ENCODE peak calls at places on chromosomes 13 and 19, in four cellular contexts. One of them, this sample, is unnamed.

GRCh38 chr19:58335630-58336029 is 8.8 kb downstream of the ZSCAN22 start:
- DNase-seq in WTC11: no peak
- DNase-seq in A549: no peak
- DNase-seq in K562: no peak
- DNase-seq in this sample: no peak

GRCh38 chr13:76210262-76210661 is 574.1 kb downstream of the LMO7 start:
- DNase-seq in WTC11: no peak
- DNase-seq in A549: no peak
- DNase-seq in K562: no peak
- DNase-seq in this sample: no peak

GRCh38 chr13:38819053-38819452 is 132.2 kb downstream of the FREM2 start:
- DNase-seq in WTC11: no peak
- DNase-seq in A549: no peak
- DNase-seq in K562: no peak
- DNase-seq in this sample: no peak

GRCh38 chr13:24306632-24307031 is 2.7 kb upstream of the C1QTNF9 start:
- DNase-seq in WTC11: no peak
- DNase-seq in A549: no peak
- DNase-seq in K562: no peak
- DNase-seq in this sample: peak

GRCh38 chr19:4575267-4575793 is 15.8 kb upstream of the SEMA6B start:
- DNase-seq in WTC11: peak
- DNase-seq in A549: peak
- DNase-seq in K562: peak
- DNase-seq in this sample: peak

GRCh38 chr19:46431824-46432223 is 3.1 kb upstream of the PNMA8C start:
- DNase-seq in WTC11: peak
- DNase-seq in A549: peak
- DNase-seq in K562: peak
- DNase-seq in this sample: no peak

GRCh38 chr19:19820774-19821315 is 705 bp downstream of the ZNF506 start:
- DNase-seq in WTC11: no peak
- DNase-seq in A549: no peak
- DNase-seq in K562: no peak
- DNase-seq in this sample: no peak

GRCh38 chr13:100209857-100210580 is 121.1 kb downstream of the PCCA start:
- DNase-seq in WTC11: no peak
- DNase-seq in A549: no peak
- DNase-seq in K562: no peak
- DNase-seq in this sample: no peak

GRCh38 chr13:100879255-100879654 is 204.7 kb upstream of the TMTC4 start:
- DNase-seq in WTC11: no peak
- DNase-seq in A549: no peak
- DNase-seq in K562: no peak
- DNase-seq in this sample: no peak

GRCh38 chr13:79767126-79767525 is 286.2 kb downstream of the NDFIP2 start:
- DNase-seq in WTC11: no peak
- DNase-seq in A549: no peak
- DNase-seq in K562: no peak
- DNase-seq in this sample: no peak

GRCh38 chr13:70817571-70817970 is 709.3 kb upstream of the KLHL1 start:
- DNase-seq in WTC11: no peak
- DNase-seq in A549: no peak
- DNase-seq in K562: no peak
- DNase-seq in this sample: no peak

GRCh38 chr19:43723588-43723987 is 7.7 kb downstream of the IRGC start:
- DNase-seq in WTC11: no peak
- DNase-seq in A549: peak
- DNase-seq in K562: no peak
- DNase-seq in this sample: no peak

GRCh38 chr13:92187378-92187989 is 789.1 kb downstream of the GPC5 start:
- DNase-seq in WTC11: peak
- DNase-seq in A549: peak
- DNase-seq in K562: peak
- DNase-seq in this sample: peak

GRCh38 chr19:44879309-44880065 is 11.6 kb upstream of the TOMM40 start:
- DNase-seq in WTC11: peak
- DNase-seq in A549: no peak
- DNase-seq in K562: no peak
- DNase-seq in this sample: no peak

GRCh38 chr19:11598103-11598483 is 810 bp downstream of the ZNF627 start:
- DNase-seq in WTC11: no peak
- DNase-seq in A549: no peak
- DNase-seq in K562: no peak
- DNase-seq in this sample: no peak

GRCh38 chr19:14114854-14115253 is 2.7 kb downstream of the PRKACA start:
- DNase-seq in WTC11: peak
- DNase-seq in A549: peak
- DNase-seq in K562: peak
- DNase-seq in this sample: no peak

GRCh38 chr13:35994131-35994966 is 136.8 kb downstream of the DCLK1 start:
- DNase-seq in WTC11: no peak
- DNase-seq in A549: no peak
- DNase-seq in K562: no peak
- DNase-seq in this sample: no peak

GRCh38 chr13:20424959-20425358 is 100.7 kb downstream of the CRYL1 start:
- DNase-seq in WTC11: no peak
- DNase-seq in A549: no peak
- DNase-seq in K562: no peak
- DNase-seq in this sample: no peak

GRCh38 chr13:44044544-44045178 is 165.0 kb downstream of the LACC1 start:
- DNase-seq in WTC11: no peak
- DNase-seq in A549: peak
- DNase-seq in K562: no peak
- DNase-seq in this sample: no peak

GRCh38 chr13:50521191-50521590 is 322.3 kb downstream of the DLEU7 start:
- DNase-seq in WTC11: no peak
- DNase-seq in A549: no peak
- DNase-seq in K562: no peak
- DNase-seq in this sample: no peak

GRCh38 chr19:37763488-37763887 is 15.9 kb downstream of the ZNF573 start:
- DNase-seq in WTC11: no peak
- DNase-seq in A549: no peak
- DNase-seq in K562: no peak
- DNase-seq in this sample: no peak

GRCh38 chr19:35784401-35785086 is 9.2 kb downstream of the ARHGAP33 start:
- DNase-seq in WTC11: peak
- DNase-seq in A549: no peak
- DNase-seq in K562: no peak
- DNase-seq in this sample: no peak

GRCh38 chr13:21583496-21583895 is 20.5 kb downstream of the MICU2 start:
- DNase-seq in WTC11: peak
- DNase-seq in A549: no peak
- DNase-seq in K562: no peak
- DNase-seq in this sample: peak

GRCh38 chr13:77729502-77730221 is 32.2 kb downstream of the SLAIN1 start:
- DNase-seq in WTC11: no peak
- DNase-seq in A549: no peak
- DNase-seq in K562: no peak
- DNase-seq in this sample: no peak

GRCh38 chr13:96539791-96540190 is 449.9 kb downstream of the HS6ST3 start:
- DNase-seq in WTC11: no peak
- DNase-seq in A549: no peak
- DNase-seq in K562: no peak
- DNase-seq in this sample: no peak

GRCh38 chr13:99587893-99588606 is 86.8 kb downstream of the TM9SF2 start:
- DNase-seq in WTC11: no peak
- DNase-seq in A549: no peak
- DNase-seq in K562: no peak
- DNase-seq in this sample: no peak

GRCh38 chr19:38639679-38640078 is 7.8 kb upstream of the ACTN4 start:
- DNase-seq in WTC11: no peak
- DNase-seq in A549: no peak
- DNase-seq in K562: no peak
- DNase-seq in this sample: no peak

GRCh38 chr13:113500530-113501265 is 10.2 kb upstream of the DCUN1D2 start:
- DNase-seq in WTC11: no peak
- DNase-seq in A549: no peak
- DNase-seq in K562: no peak
- DNase-seq in this sample: no peak
- TF ChIP-seq HMGXB4 in WTC11: no peak
- TF ChIP-seq HMGXB4 in A549: no peak
- TF ChIP-seq HMGXB4 in K562: no peak
- TF ChIP-seq HMGXB4 in this sample: no peak

GRCh38 chr19:48613024-48613851 is 1.6 kb downstream of the FAM83E start:
- DNase-seq in WTC11: no peak
- DNase-seq in A549: no peak
- DNase-seq in K562: no peak
- DNase-seq in this sample: no peak

GRCh38 chr19:48613852-48614435 is 932 bp downstream of the FAM83E start:
- DNase-seq in WTC11: no peak
- DNase-seq in A549: no peak
- DNase-seq in K562: no peak
- DNase-seq in this sample: no peak

GRCh38 chr19:48615145-48616040 is 517 bp upstream of the FAM83E start:
- DNase-seq in WTC11: no peak
- DNase-seq in A549: no peak
- DNase-seq in K562: peak
- DNase-seq in this sample: no peak

GRCh38 chr19:48616041-48616436 is 1.2 kb upstream of the FAM83E start:
- DNase-seq in WTC11: no peak
- DNase-seq in A549: no peak
- DNase-seq in K562: no peak
- DNase-seq in this sample: no peak

DNA sequence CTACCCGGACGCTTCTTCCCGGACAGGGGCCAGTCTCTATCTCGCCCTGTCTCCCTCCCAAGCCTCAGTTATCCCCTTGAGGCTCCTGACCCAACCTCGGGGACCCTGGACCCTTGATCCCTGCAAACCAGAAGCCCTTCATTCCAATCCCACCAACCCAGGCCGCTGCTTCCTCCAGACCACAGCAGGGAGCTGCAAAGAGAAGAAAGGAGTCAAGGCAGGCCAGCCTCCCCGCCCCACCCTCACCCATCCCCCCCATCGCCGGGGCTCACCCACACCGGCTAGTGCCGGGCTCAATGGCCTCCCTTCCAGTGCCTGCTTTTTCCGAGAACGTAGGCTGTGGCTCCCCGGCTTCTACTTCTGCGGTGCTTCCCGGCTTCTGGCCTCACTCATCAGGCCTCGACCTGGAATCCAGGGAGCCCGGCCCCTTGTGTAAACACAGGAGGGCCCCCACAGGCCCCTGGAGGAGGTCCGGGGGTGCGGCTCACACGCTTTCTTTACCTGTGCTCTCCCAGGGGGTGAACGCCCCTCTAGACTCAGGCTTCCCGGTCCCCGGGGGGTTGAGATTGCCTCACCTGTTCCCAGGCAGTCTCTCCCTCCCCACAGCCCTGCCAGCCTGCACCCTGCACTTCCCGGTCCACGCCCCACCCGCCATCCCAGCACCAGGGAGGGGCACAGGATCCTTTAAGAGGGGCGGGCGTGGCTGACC is at the start of gene FAM83E:
- DNase-seq in WTC11: peak
- DNase-seq in A549: peak
- DNase-seq in K562: peak
- DNase-seq in this sample: no peak
- TF ChIP-seq HMGXB4 in WTC11: no peak
- TF ChIP-seq HMGXB4 in A549: peak
- TF ChIP-seq HMGXB4 in K562: peak
- TF ChIP-seq HMGXB4 in this sample: no peak

DNA sequence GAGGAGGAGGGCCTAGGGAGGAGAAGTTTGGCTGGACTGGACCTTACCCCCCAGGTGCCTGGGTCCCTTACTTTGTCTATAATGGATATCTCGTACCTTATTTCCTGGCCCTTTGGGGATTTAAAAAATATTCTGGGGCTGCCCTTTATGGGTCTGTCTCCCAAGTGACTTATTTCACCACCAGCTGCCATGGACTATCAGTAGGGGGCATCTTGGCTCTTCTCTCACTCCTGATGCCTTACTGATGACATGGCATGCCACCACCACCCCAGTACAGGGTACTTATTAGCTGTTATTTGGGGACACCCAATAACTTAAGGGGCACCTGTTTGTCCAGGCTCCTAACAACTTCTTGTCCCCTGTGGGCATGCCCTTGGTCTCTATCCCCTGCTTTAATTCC is 38.0 kb downstream of the NFIX start:
- DNase-seq in WTC11: no peak
- DNase-seq in A549: no peak
- DNase-seq in K562: no peak
- DNase-seq in this sample: no peak
- TF ChIP-seq HMGXB4 in WTC11: no peak
- TF ChIP-seq HMGXB4 in A549: no peak
- TF ChIP-seq HMGXB4 in K562: no peak
- TF ChIP-seq HMGXB4 in this sample: no peak

GRCh38 chr19:18775586-18776287 is 15.4 kb downstream of the COMP start:
- DNase-seq in WTC11: no peak
- DNase-seq in A549: no peak
- DNase-seq in K562: peak
- DNase-seq in this sample: no peak

GRCh38 chr19:18776288-18776594 is 14.9 kb downstream of the COMP start:
- DNase-seq in WTC11: no peak
- DNase-seq in A549: no peak
- DNase-seq in K562: peak
- DNase-seq in this sample: no peak

GRCh38 chr19:18777725-18778389 is 13.2 kb downstream of the COMP start:
- DNase-seq in WTC11: no peak
- DNase-seq in A549: no peak
- DNase-seq in K562: no peak
- DNase-seq in this sample: no peak

GRCh38 chr19:18777156-18777724 is 13.9 kb downstream of the COMP start:
- DNase-seq in WTC11: no peak
- DNase-seq in A549: no peak
- DNase-seq in K562: no peak
- DNase-seq in this sample: no peak

GRCh38 chr19:18776736-18777135 is 14.4 kb downstream of the COMP start:
- DNase-seq in WTC11: no peak
- DNase-seq in A549: no peak
- DNase-seq in K562: no peak
- DNase-seq in this sample: no peak
- TF ChIP-seq HMGXB4 in WTC11: no peak
- TF ChIP-seq HMGXB4 in A549: no peak
- TF ChIP-seq HMGXB4 in K562: no peak
- TF ChIP-seq HMGXB4 in this sample: no peak

GRCh38 chr13:110540871-110541525 is 20.5 kb downstream of the RAB20 start:
- DNase-seq in WTC11: no peak
- DNase-seq in A549: no peak
- DNase-seq in K562: no peak
- DNase-seq in this sample: no peak
- TF ChIP-seq HMGXB4 in WTC11: no peak
- TF ChIP-seq HMGXB4 in A549: no peak
- TF ChIP-seq HMGXB4 in K562: no peak
- TF ChIP-seq HMGXB4 in this sample: no peak

DNA sequence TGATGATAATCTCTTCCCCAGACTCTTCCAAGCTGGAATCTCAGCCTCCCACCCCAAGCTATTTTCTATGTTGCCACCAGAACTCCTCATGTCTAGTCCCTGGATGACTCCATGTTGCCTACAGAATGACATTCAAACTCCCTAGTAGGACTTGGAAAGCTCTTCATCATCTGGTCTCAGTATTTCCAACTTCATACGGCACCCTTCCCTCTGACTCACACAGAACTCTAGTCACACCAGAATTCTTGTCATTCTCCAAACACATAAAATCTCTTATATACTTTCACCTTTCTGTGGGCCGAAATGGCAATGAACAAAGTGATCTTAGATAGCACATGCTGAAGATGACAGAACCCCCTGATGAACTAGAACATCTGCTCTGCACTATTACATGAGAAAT is 86.2 kb downstream of the CAB39L start:
- DNase-seq in WTC11: no peak
- DNase-seq in A549: no peak
- DNase-seq in K562: no peak
- DNase-seq in this sample: no peak
- TF ChIP-seq HMGXB4 in WTC11: no peak
- TF ChIP-seq HMGXB4 in A549: no peak
- TF ChIP-seq HMGXB4 in K562: no peak
- TF ChIP-seq HMGXB4 in this sample: no peak

This sample was measured in HepG2.